ENCODE peak calls at places on chromosomes 5 and 9, in four cellular contexts. V is mesothelial cell of epicardium, T is body of pancreas, H is HepG2. F is an unnamed sample.

GRCh38 chr9:89137548-89138462 is 40.8 kb downstream of the SHC3 start:
- DNase-seq in V (no peak), T (peak; percentile 23), H (no peak), F (no peak)

GRCh38 chr5:98904786-98905185 is 24.0 kb downstream of the CHD1 start:
- DNase-seq in V (no peak), T (no peak), H (no peak), F (no peak)

GRCh38 chr5:76143884-76144283 is 60.7 kb downstream of the SV2C start:
- DNase-seq in V (no peak), T (no peak), H (no peak), F (no peak)

GRCh38 chr9:77462066-77462465 is 186.1 kb downstream of the GNA14 start:
- DNase-seq in V (no peak), T (no peak), H (no peak), F (no peak)

GRCh38 chr5:176904276-176904675 is 5.1 kb upstream of the HK3 start:
- DNase-seq in V (no peak), T (no peak), H (no peak), F (no peak)

GRCh38 chr5:135289651-135290050 is 109.4 kb downstream of the MACROH2A1 start:
- DNase-seq in V (no peak), T (no peak), H (no peak), F (no peak)

GRCh38 chr5:62093981-62094380 is 212.0 kb upstream of the KIF2A start:
- DNase-seq in V (peak; percentile 49), T (peak; percentile 65), H (no peak), F (no peak)

GRCh38 chr5:107368593-107368992 is 302.1 kb downstream of the EFNA5 start:
- DNase-seq in V (no peak), T (no peak), H (no peak), F (no peak)

GRCh38 chr5:109100971-109101370 is 308.8 kb downstream of the PJA2 start:
- DNase-seq in V (no peak), T (no peak), H (no peak), F (no peak)

GRCh38 chr5:39193553-39194465 is 25.6 kb downstream of the FYB1 start:
- DNase-seq in V (no peak), T (no peak), H (no peak), F (no peak)

GRCh38 chr5:89932771-89933181 is 476.8 kb downstream of the CETN3 start:
- DNase-seq in V (no peak), T (no peak), H (no peak), F (no peak)

GRCh38 chr5:74853256-74853655 is 12.9 kb downstream of the FAM169A start:
- DNase-seq in V (no peak), T (no peak), H (no peak), F (no peak)

GRCh38 chr9:132854832-132855231 is 23.3 kb downstream of the AK8 start:
- DNase-seq in V (no peak), T (no peak), H (no peak), F (no peak)

GRCh38 chr9:132858756-132859155 is 19.3 kb downstream of the AK8 start:
- DNase-seq in V (no peak), T (no peak), H (no peak), F (no peak)

GRCh38 chr9:132857031-132857430 is 21.1 kb downstream of the AK8 start:
- DNase-seq in V (no peak), T (peak; percentile 31), H (no peak), F (peak; percentile 46)

GRCh38 chr9:132855904-132856303 is 22.2 kb downstream of the AK8 start:
- DNase-seq in V (no peak), T (no peak), H (no peak), F (no peak)

GRCh38 chr9:132857601-132858342 is 20.3 kb downstream of the AK8 start:
- DNase-seq in V (no peak), T (no peak), H (no peak), F (no peak)
- TF ChIP-seq CTCF in V (no peak), T (no peak), H (no peak), F (no peak)

GRCh38 chr9:79684059-79684458 is 112.3 kb downstream of the TLE4 start:
- DNase-seq in V (no peak), T (no peak), H (no peak), F (no peak)
- TF ChIP-seq CTCF in V (no peak), T (no peak), H (no peak), F (no peak)

GRCh38 chr5:43192558-43193170 is 639 bp downstream of the NIM1K start:
- DNase-seq in V (peak; percentile 39), T (peak; percentile 44), H (no peak), F (no peak)

GRCh38 chr5:43190755-43191603 is 1.0 kb upstream of the NIM1K start:
- DNase-seq in V (no peak), T (no peak), H (no peak), F (no peak)

GRCh38 chr5:43193952-43194321 is 1.9 kb downstream of the NIM1K start:
- DNase-seq in V (no peak), T (no peak), H (no peak), F (no peak)

GRCh38 chr5:43193171-43193951 is 1.3 kb downstream of the NIM1K start:
- DNase-seq in V (no peak), T (no peak), H (peak; percentile 34), F (no peak)

GRCh38 chr5:43191740-43192557 is at the start of gene NIM1K:
- DNase-seq in V (peak; percentile 42), T (peak; percentile 75), H (peak; percentile 58), F (peak; percentile 63)
- TF ChIP-seq CTCF in V (no peak), T (no peak), H (no peak), F (no peak)

DNA sequence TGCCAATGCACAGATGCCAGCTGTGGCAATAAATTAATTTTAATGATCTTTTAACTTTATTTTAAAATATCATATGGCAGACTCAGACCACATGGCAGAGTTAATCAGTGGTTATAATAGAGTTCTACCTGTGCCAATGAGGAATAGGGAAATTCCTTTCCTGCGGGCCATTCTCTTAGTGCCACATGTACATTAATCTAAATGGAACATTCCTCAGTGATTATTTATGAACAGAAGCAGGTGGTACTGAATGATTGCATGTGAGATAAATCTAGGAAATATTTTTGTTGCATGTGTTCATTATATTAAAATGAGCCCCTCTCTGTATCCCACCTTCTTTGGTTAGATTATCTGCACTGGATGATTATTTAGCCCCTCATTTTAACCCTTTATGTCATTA is 102.3 kb downstream of the CCDC192 start:
- DNase-seq in V (no peak), T (no peak), H (no peak), F (no peak)
- TF ChIP-seq CTCF in V (no peak), T (no peak), H (no peak), F (no peak)

GRCh38 chr5:16457451-16457850 is 8.1 kb downstream of the ZNF622 start:
- DNase-seq in V (no peak), T (no peak), H (no peak), F (no peak)
- TF ChIP-seq CTCF in V (no peak), T (peak; percentile 8), H (no peak), F (no peak)

GRCh38 chr5:155052532-155052931 is 39.0 kb downstream of the KIF4B start:
- DNase-seq in V (no peak), T (no peak), H (no peak), F (no peak)

GRCh38 chr5:155050384-155051019 is 36.9 kb downstream of the KIF4B start:
- DNase-seq in V (no peak), T (no peak), H (no peak), F (no peak)

GRCh38 chr5:155047818-155048217 is 34.3 kb downstream of the KIF4B start:
- DNase-seq in V (no peak), T (no peak), H (no peak), F (no peak)

GRCh38 chr5:155046591-155046990 is 33.0 kb downstream of the KIF4B start:
- DNase-seq in V (no peak), T (peak; percentile 5), H (no peak), F (no peak)

DNA sequence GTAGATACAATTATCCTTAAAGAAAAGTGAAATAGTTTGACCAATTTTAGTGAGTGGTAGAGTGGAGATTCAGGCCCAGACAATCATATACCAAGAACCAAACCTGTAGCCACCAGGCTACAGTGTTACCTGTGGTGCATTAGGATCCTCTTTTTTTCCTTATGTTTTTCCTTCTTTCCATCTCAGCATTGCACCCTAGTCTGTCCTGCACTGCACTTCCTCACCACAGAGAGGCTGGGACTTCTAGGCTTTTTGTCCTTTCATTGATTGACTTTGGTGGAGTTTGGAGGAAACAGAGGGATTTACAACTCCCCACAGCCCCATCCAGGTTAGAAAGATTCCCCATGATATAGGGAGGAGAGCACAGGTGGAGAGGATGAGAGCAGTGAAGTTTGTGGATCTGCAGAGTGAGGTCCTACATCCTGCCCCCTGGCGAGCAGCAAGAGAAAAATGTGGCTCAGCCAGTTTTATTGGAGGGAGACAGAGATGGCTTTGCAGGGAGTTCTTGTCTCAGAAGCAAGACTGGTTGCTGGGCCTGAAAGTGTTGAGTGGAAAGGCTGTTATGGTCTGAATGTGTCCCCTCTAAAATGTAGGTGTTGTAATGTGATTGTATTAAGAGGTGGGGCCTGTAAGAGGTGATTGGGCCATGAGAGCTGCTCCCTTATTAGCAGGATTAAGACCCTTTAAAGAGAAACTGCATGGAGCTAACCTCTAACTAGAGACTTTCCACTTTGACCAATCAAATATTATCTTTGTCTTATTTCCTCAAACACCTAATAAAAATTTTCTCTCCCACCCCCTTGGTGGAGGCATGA is 36.2 kb downstream of the KIF4B start:
- DNase-seq in V (no peak), T (no peak), H (peak; percentile 4), F (no peak)
- TF ChIP-seq CTCF in V (no peak), T (no peak), H (peak; percentile 47), F (no peak)